ENCODE peak calls at places on chromosomes 2 and 18, in seven cellular contexts. K is H9, L is Ammon's horn, X is MM.1S, I is NCI-H1092 treated with DMSO at 0.1 percent for 48 hours, J is HT1080, P is HT-29. N is an unnamed sample.

GRCh38 chr2:192729369-192729768 is 534.6 kb upstream of the TMEFF2 start:
- DNase-seq in K (no peak), L (no peak), X (no peak), I (no peak), J (no peak), P (no peak), N (no peak)

GRCh38 chr2:29174937-29175336 is 59.7 kb downstream of the CLIP4 start:
- DNase-seq in K (no peak), L (no peak), X (no peak), I (no peak), J (no peak), P (no peak), N (no peak)

GRCh38 chr18:9810216-9810804 is 75.5 kb upstream of the TXNDC2 start:
- DNase-seq in K (no peak), L (no peak), X (no peak), I (no peak), J (no peak), P (no peak), N (peak)

GRCh38 chr2:158297120-158297519 is 159.4 kb downstream of the CCDC148 start:
- DNase-seq in K (no peak), L (no peak), X (no peak), I (no peak), J (no peak), P (no peak), N (no peak)

GRCh38 chr18:31199190-31199769 is 36.6 kb upstream of the DSC1 start:
- DNase-seq in K (no peak), L (no peak), X (no peak), I (no peak), J (peak), P (peak), N (no peak)

GRCh38 chr2:182132605-182133004 is 147.0 kb downstream of the PPP1R1C start:
- DNase-seq in K (no peak), L (no peak), X (no peak), I (no peak), J (no peak), P (peak), N (peak)

GRCh38 chr2:32865399-32866068 is 81.2 kb upstream of the LTBP1 start:
- DNase-seq in K (no peak), L (peak), X (no peak), I (no peak), J (peak), P (no peak), N (peak)

GRCh38 chr2:72958542-72959385 is 41.4 kb downstream of the EMX1 start:
- DNase-seq in K (no peak), L (no peak), X (no peak), I (no peak), J (no peak), P (no peak), N (no peak)